ENCODE peak calls at places on chromosomes 1 and 21, in five cellular contexts. K, M, F, X and H are unnamed samples.

GRCh38 chr1:237012789-237013383 is 8.6 kb upstream of the MT1HL1 start:
- DNase-seq in F (no peak), M (peak; percentile 98), K (peak; percentile 93), X (no peak), H (no peak)

GRCh38 chr1:114695430-114696093 is at the start of gene AMPD1:
- DNase-seq in X (no peak), F (peak; percentile 43), M (no peak), K (no peak), H (no peak)

GRCh38 chr1:163090321-163090945 is 21.3 kb downstream of the RGS4 start:
- DNase-seq in K (no peak), F (peak; percentile 88), M (no peak), X (no peak), H (no peak)

GRCh38 chr1:15961492-15961891 is 14.4 kb downstream of the ZBTB17 start:
- DNase-seq in X (no peak), F (no peak), M (no peak), K (no peak), H (no peak)

GRCh38 chr1:17869826-17870225 is 114.7 kb downstream of the ACTL8 start:
- DNase-seq in X (no peak), K (no peak), F (peak; percentile 50), M (no peak), H (no peak)

GRCh38 chr1:27436204-27437159 is 44.1 kb downstream of the GPR3 start:
- DNase-seq in F (peak; percentile 72), K (no peak), M (no peak), X (no peak), H (no peak)

GRCh38 chr1:43651922-43652321 is 2.0 kb downstream of the KDM4A start:
- DNase-seq in X (no peak), M (no peak), F (no peak), K (no peak), H (no peak)

GRCh38 chr1:66368261-66368660 is 165.7 kb upstream of the SGIP1 start:
- DNase-seq in F (no peak), X (no peak), K (no peak), M (no peak), H (no peak)

GRCh38 chr1:26031196-26031902 is 9.8 kb downstream of the EXTL1 start:
- DNase-seq in X (no peak), K (no peak), M (no peak), F (peak; percentile 79), H (no peak)

GRCh38 chr1:101235696-101236545 is 898 bp upstream of the S1PR1 start:
- DNase-seq in F (peak; percentile 62), M (peak; percentile 71), K (peak; percentile 41), X (no peak), H (peak; percentile 52)

GRCh38 chr1:22652881-22653316 is at the start of gene C1QB:
- DNase-seq in X (no peak), F (no peak), K (peak; percentile 13), M (peak; percentile 82), H (no peak)

GRCh38 chr1:71565831-71566230 is 485.0 kb upstream of the ZRANB2 start:
- DNase-seq in F (no peak), M (no peak), X (no peak), K (no peak), H (no peak)

GRCh38 chr1:61950418-61950817 is 208.1 kb downstream of the PATJ start:
- DNase-seq in K (no peak), F (no peak), X (no peak), M (no peak), H (no peak)
- TF ChIP-seq CTCF in K (no peak), F (no peak), X (no peak), M (no peak), H (no peak)

DNA sequence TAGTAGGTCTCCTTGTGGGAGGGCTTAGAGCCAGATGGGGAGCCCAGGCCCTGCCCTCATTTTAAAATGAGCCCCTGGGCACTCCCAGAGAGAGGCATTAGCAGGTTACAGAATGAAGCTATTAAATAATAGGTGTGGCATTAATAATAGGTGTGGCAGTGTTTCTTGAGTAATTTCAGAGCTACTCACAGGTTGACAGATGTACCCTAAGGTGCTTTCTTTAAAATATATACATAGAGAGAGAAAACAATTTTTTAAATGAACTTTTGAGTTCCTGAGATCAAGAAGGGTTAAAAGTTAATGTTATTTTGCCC is 1.2 kb downstream of the EEIG2 start:
- DNase-seq in M (no peak), F (no peak), K (no peak), X (no peak), H (no peak)
- TF ChIP-seq CTCF in M (no peak), F (no peak), K (no peak), X (no peak), H (no peak)

GRCh38 chr21:43287974-43288755 is 119.4 kb downstream of the CRYAA start:
- DNase-seq in K (peak; percentile 53), X (no peak), M (no peak), F (no peak), H (no peak)
- TF ChIP-seq CTCF in K (no peak), X (no peak), M (no peak), F (no peak), H (no peak)

DNA sequence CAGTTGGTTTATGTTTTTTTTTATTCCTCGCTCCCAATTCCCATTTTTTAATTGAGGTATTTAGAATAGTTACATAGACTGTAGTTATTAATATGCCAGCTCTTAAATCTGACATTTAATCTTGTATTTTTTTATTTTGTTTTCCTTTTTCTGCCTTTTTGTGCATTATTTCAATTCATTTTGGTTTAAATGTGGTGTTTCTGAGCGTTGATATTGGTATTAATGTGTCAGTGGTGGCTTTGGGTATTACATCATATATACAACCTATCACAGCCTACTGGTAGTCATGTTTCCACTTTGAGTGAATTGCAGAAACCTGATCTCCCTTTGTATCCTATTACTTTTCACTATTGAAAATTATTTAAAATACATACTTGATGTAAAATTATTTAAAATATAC is 1027.3 kb downstream of the KCNT2 start:
- DNase-seq in F (peak; percentile 49), X (no peak), M (no peak), K (no peak), H (no peak)
- TF ChIP-seq CTCF in F (no peak), X (no peak), M (no peak), K (no peak), H (no peak)

GRCh38 chr1:55428236-55428635 is 213.1 kb upstream of the USP24 start:
- DNase-seq in F (no peak), M (no peak), K (no peak), X (no peak), H (no peak)
- TF ChIP-seq CTCF in F (no peak), M (no peak), K (no peak), X (no peak), H (no peak)

DNA sequence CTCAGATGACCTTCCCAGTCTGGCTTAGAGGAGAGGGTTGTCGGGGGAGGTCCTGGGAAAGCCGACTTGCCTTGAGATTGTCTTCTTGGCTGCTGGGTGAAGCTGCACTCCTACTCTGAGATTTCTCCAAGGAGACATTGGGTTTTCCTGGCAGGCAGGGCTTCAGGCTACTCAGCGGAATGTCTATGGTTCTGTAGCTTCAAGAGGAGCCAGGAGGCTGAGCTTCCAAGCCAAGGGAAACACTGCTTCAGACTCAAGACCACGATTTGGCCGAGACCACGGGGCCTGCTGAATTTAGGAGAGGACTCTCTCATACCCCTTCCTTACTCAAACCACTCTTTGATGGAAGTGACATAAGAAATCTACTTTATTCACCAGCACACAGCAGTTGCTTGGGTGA is 67.8 kb downstream of the NTMT2 start:
- DNase-seq in M (peak; percentile 88), X (no peak), F (no peak), K (no peak), H (no peak)
- TF ChIP-seq CTCF in M (no peak), X (no peak), F (no peak), K (no peak), H (no peak)

GRCh38 chr21:42118901-42119300 is 47.8 kb downstream of the UMODL1 start:
- DNase-seq in F (peak; percentile 56), X (no peak), K (no peak), M (no peak), H (no peak)
- TF ChIP-seq CTCF in F (no peak), X (no peak), K (no peak), M (no peak), H (no peak)

GRCh38 chr1:6209661-6210605 is 4.0 kb downstream of the RNF207 start:
- DNase-seq in K (no peak), F (no peak), M (no peak), X (no peak), H (no peak)

GRCh38 chr1:6207921-6208320 is 2.0 kb downstream of the RNF207 start:
- DNase-seq in K (no peak), X (no peak), F (no peak), M (no peak), H (no peak)

GRCh38 chr1:6210606-6211355 is 4.9 kb downstream of the RNF207 start:
- DNase-seq in F (no peak), X (no peak), K (no peak), M (no peak), H (no peak)

GRCh38 chr1:6207075-6207885 is 1.4 kb downstream of the RNF207 start:
- DNase-seq in K (no peak), X (no peak), F (no peak), M (no peak), H (no peak)

GRCh38 chr1:6208723-6209660 is 3.1 kb downstream of the RNF207 start:
- DNase-seq in M (no peak), F (peak; percentile 86), X (no peak), K (peak; percentile 68), H (no peak)
- TF ChIP-seq CTCF in M (peak; percentile 55), F (peak; percentile 41), X (no peak), K (peak; percentile 55), H (no peak)